ENCODE peak calls at places on chromosomes 3 and 15, in nine cellular contexts. J is stomach, N is transverse colon, H is GM12878, K is SK-N-SH, Z is ovary, G is tibial nerve, U is A549, Y is K562. R is an unnamed sample.

GRCh38 chr3:135159848-135160247 is 364.8 kb downstream of the EPHB1 start:
- DNase-seq in Y (no peak), Z (no peak), U (no peak), G (no peak), K (no peak), N (no peak), J (no peak), H (no peak), R (no peak)

GRCh38 chr3:145915787-145916186 is 245.2 kb downstream of the PLOD2 start:
- DNase-seq in H (no peak), K (no peak), G (no peak), N (no peak), J (no peak), Z (no peak), U (no peak), Y (no peak), R (no peak)

GRCh38 chr15:100842756-100843730 is 36.6 kb upstream of the ALDH1A3 start:
- DNase-seq in G (no peak), U (no peak), K (no peak), Y (no peak), H (no peak), N (no peak), Z (no peak), J (no peak), R (no peak)

GRCh38 chr3:69433938-69434263 is 48.0 kb upstream of the FRMD4B start:
- DNase-seq in Z (no peak), J (no peak), K (no peak), U (peak; percentile 30), H (no peak), Y (no peak), N (no peak), G (no peak), R (no peak)

GRCh38 chr3:34008191-34008590 is 209.8 kb downstream of the PDCD6IP start:
- DNase-seq in G (no peak), K (no peak), Y (no peak), H (no peak), Z (no peak), J (no peak), U (no peak), N (no peak), R (no peak)

GRCh38 chr3:144770291-144770690 is 798.7 kb downstream of the DIPK2A start:
- DNase-seq in N (no peak), Y (no peak), U (no peak), G (no peak), H (no peak), Z (no peak), K (no peak), J (no peak), R (no peak)

GRCh38 chr3:50111757-50112156 is 23.0 kb downstream of the RBM5 start:
- DNase-seq in H (no peak), U (no peak), G (no peak), K (no peak), Z (no peak), J (no peak), N (no peak), Y (no peak), R (no peak)

GRCh38 chr3:71104090-71104489 is 479.4 kb downstream of the FOXP1 start:
- DNase-seq in H (no peak), Y (no peak), J (no peak), N (no peak), Z (no peak), K (no peak), U (peak; percentile 27), G (no peak), R (no peak)

GRCh38 chr15:24764375-24765171 is 89.0 kb downstream of the NPAP1 start:
- DNase-seq in J (no peak), K (no peak), G (no peak), Z (no peak), N (no peak), H (no peak), Y (no peak), U (no peak), R (no peak)

GRCh38 chr3:9704343-9705322 is 1.0 kb downstream of the CPNE9 start:
- DNase-seq in G (no peak), Z (no peak), U (peak; percentile 53), H (no peak), K (peak; percentile 95), J (peak; percentile 28), N (peak; percentile 26), Y (peak; percentile 90), R (peak; percentile 84)

GRCh38 chr3:30607032-30607833 is 832 bp downstream of the TGFBR2 start:
- DNase-seq in Z (peak; percentile 67), K (no peak), H (no peak), U (peak; percentile 60), Y (no peak), J (peak; percentile 77), G (peak; percentile 66), N (peak; percentile 81), R (peak; percentile 86)

GRCh38 chr15:39999538-39999937 is 39.4 kb downstream of the SRP14 start:
- DNase-seq in G (no peak), Y (no peak), H (no peak), J (no peak), U (no peak), K (no peak), Z (no peak), N (no peak), R (no peak)

GRCh38 chr3:4981688-4982494 is 2.7 kb downstream of the BHLHE40 start:
- DNase-seq in H (no peak), G (peak; percentile 57), Z (peak; percentile 44), Y (no peak), U (peak; percentile 90), J (no peak), K (no peak), N (no peak), R (no peak)

GRCh38 chr15:91032919-91033803 is 10.8 kb upstream of the VPS33B start:
- DNase-seq in U (peak; percentile 73), G (no peak), K (peak; percentile 40), Y (peak; percentile 72), N (peak; percentile 88), H (no peak), Z (peak; percentile 25), J (peak; percentile 93), R (peak; percentile 91)

GRCh38 chr3:24128195-24129005 is 183.3 kb downstream of the NR1D2 start:
- DNase-seq in K (no peak), H (no peak), U (peak; percentile 16), Z (no peak), G (no peak), J (no peak), N (no peak), Y (no peak), R (no peak)

GRCh38 chr15:101489236-101489632 is 273 bp downstream of the PCSK6 start:
- DNase-seq in J (peak; percentile 60), H (no peak), N (peak; percentile 60), Y (peak; percentile 75), U (peak; percentile 69), G (no peak), K (peak; percentile 90), Z (peak; percentile 46), R (peak; percentile 92)

GRCh38 chr3:138423316-138423715 is 11.1 kb upstream of the ESYT3 start:
- DNase-seq in U (no peak), Y (no peak), H (no peak), K (no peak), N (no peak), J (no peak), Z (no peak), G (no peak), R (no peak)

GRCh38 chr3:135125171-135125801 is 330.2 kb downstream of the EPHB1 start:
- DNase-seq in Y (peak; percentile 23), G (no peak), H (no peak), J (no peak), U (peak; percentile 1), Z (no peak), N (no peak), K (no peak), R (no peak)

GRCh38 chr3:138937690-138938055 is 9.3 kb downstream of the FOXL2 start:
- DNase-seq in Y (no peak), K (peak; percentile 39), H (no peak), J (no peak), Z (no peak), U (no peak), G (no peak), N (no peak), R (no peak)

GRCh38 chr15:90143176-90143655 is 40.9 kb upstream of the IDH2 start:
- DNase-seq in N (peak; percentile 85), U (peak; percentile 88), H (no peak), J (peak; percentile 89), Z (peak; percentile 28), G (no peak), K (peak; percentile 93), Y (peak; percentile 97), R (peak; percentile 86)

DNA sequence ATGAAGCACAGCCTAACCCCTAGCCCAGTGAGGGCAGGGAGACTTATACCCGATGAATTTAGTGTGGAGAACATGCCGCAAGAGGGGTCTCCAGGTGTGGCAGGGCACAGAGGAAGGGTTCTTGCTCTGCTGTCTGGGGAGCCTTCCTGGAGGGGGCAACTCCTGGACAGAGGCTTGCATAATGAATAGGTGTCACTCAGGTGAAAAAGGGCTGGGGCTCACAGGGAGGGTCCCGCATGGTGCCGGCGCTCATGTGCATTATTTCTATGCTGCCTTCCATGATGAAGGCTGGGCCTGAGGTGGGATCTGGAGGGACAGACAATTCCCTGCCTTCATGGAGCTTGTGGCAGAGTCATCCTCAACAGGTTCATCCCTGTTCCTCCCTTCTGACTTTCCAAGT is 51.5 kb downstream of the ITGA11 start:
- DNase-seq in J (peak; percentile 3), Y (no peak), U (no peak), H (no peak), N (no peak), G (no peak), K (no peak), Z (peak; percentile 1), R (no peak)
- TF ChIP-seq EP300 in J (no peak), Y (no peak), U (no peak), H (no peak), N (no peak), G (no peak), K (no peak), Z (no peak), R (no peak)

GRCh38 chr15:80234883-80235282 is 17.1 kb downstream of the CTXND1 start:
- DNase-seq in N (peak; percentile 44), K (no peak), J (peak; percentile 34), U (peak; percentile 58), Z (no peak), H (no peak), G (peak; percentile 16), Y (peak; percentile 53), R (no peak)
- TF ChIP-seq CTCF in N (peak; percentile 43), K (peak; percentile 53), J (no peak), U (peak; percentile 44), Z (no peak), H (peak; percentile 59), G (peak; percentile 9), Y (peak; percentile 73), R (no peak)

GRCh38 chr3:100185847-100186246 is 71.5 kb upstream of the FILIP1L start:
- DNase-seq in K (no peak), J (no peak), Y (no peak), G (no peak), N (no peak), U (no peak), H (no peak), Z (no peak), R (no peak)
- TF ChIP-seq EP300 in K (no peak), J (no peak), Y (no peak), G (no peak), N (no peak), U (no peak), H (no peak), Z (no peak), R (no peak)

DNA sequence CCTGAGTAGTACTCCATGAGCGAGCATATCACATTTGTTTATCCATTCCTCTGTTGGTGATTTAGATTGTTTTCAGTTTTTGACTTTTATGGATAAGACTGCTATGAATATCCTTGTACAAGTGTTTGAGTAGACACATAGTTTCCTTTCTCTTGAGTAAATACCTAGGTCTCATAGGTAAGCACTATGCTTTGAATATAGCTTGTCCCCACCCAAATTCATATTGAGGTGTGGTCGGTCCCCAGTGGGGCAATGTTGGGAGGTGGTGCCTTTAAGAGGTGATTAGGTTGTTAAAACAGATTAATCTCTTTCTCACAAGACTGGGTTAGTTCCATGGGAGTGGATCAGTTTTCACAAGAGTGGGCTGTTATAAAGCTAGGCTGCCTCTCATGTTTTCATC is 42.8 kb downstream of the CDCP1 start:
- DNase-seq in Y (no peak), N (no peak), Z (no peak), U (no peak), K (no peak), G (no peak), H (no peak), J (no peak), R (no peak)
- TF ChIP-seq CTCF in Y (no peak), N (no peak), Z (no peak), U (no peak), K (no peak), G (no peak), H (no peak), J (no peak), R (no peak)